ENCODE peak calls at places on chromosomes 7 and 10, in eight cellular contexts. U is T-helper 1 cell; I is activated CD4-positive, alpha-beta T cell treated with anti-CD3 and anti-CD28 coated beads, Interleukin-2, amount 50 U/mL, for 24 hours; E is activated CD8-positive, alpha-beta T cell treated with anti-CD3 and anti-CD28 coated beads for 36 hours; N is Panc1; H is endothelial cell; V is thyroid gland; L is hepatocyte. T is an unnamed sample.

GRCh38 chr7:143015926-143016490 is 10.9 kb downstream of the OR9A2 start:
- DNase-seq in E (no peak), L (no peak), U (no peak), H (no peak), N (no peak), V (no peak), I (no peak), T (peak; percentile 67)

GRCh38 chr7:82600601-82601000 is 157.0 kb upstream of the CACNA2D1 start:
- DNase-seq in I (no peak), N (no peak), U (no peak), L (no peak), H (no peak), V (no peak), E (no peak), T (no peak)

GRCh38 chr10:31954410-31955191 is 26.0 kb upstream of the ARHGAP12 start:
- DNase-seq in V (no peak), I (no peak), H (no peak), L (no peak), N (no peak), E (no peak), U (no peak), T (no peak)

GRCh38 chr10:106795619-106796018 is 368.9 kb downstream of the SORCS1 start:
- DNase-seq in I (no peak), U (no peak), E (peak; percentile 7), N (no peak), L (peak; percentile 70), H (peak; percentile 43), V (peak; percentile 65), T (no peak)

GRCh38 chr10:78328592-78329404 is 295.1 kb downstream of the RPS24 start:
- DNase-seq in L (no peak), N (no peak), V (no peak), E (no peak), U (no peak), I (no peak), H (no peak), T (no peak)

GRCh38 chr7:118699222-118699621 is 474.7 kb downstream of the ANKRD7 start:
- DNase-seq in E (no peak), H (no peak), L (no peak), I (no peak), N (no peak), U (no peak), V (no peak), T (no peak)

GRCh38 chr10:43057831-43058340 is 19.0 kb upstream of the RET start:
- DNase-seq in H (no peak), U (no peak), I (no peak), L (no peak), E (no peak), V (no peak), N (no peak), T (no peak)

GRCh38 chr10:94991243-94991888 is 52.9 kb downstream of the CYP2C9 start:
- DNase-seq in H (no peak), N (no peak), L (peak; percentile 84), V (no peak), E (no peak), U (no peak), I (no peak), T (no peak)